ENCODE peak calls at places on chromosomes 5 and 9, in four cellular contexts. F is lung microvascular endothelial cell, D is C1 segment of cervical spinal cord, H is spleen. U is an unnamed sample.

GRCh38 chr5:2669913-2670312 is 81.6 kb downstream of the IRX2 start:
- DNase-seq in F (no peak), D (no peak), H (no peak), U (no peak)

GRCh38 chr5:123154857-123155467 is 65.9 kb downstream of the PRDM6 start:
- DNase-seq in F (no peak), D (no peak), H (no peak), U (no peak)

GRCh38 chr5:159450417-159450816 is 120.1 kb upstream of the IL12B start:
- DNase-seq in F (no peak), D (no peak), H (no peak), U (no peak)

GRCh38 chr5:134026521-134027202 is 21.9 kb upstream of the VDAC1 start:
- DNase-seq in F (peak; percentile 74), D (no peak), H (peak; percentile 70), U (no peak)

GRCh38 chr9:129954868-129955550 is 88.0 kb downstream of the FNBP1 start:
- DNase-seq in F (no peak), D (no peak), H (no peak), U (no peak)

GRCh38 chr9:28001096-28001495 is 427.8 kb upstream of the C9orf72 start:
- DNase-seq in F (no peak), D (no peak), H (no peak), U (no peak)

GRCh38 chr5:11672385-11673085 is 231.7 kb downstream of the CTNND2 start:
- DNase-seq in F (no peak), D (no peak), H (no peak), U (no peak)

GRCh38 chr5:135203593-135204036 is 169.6 kb upstream of the PITX1 start:
- DNase-seq in F (no peak), D (no peak), H (no peak), U (no peak)

GRCh38 chr5:98415663-98416062 is 357.8 kb upstream of the RGMB start:
- DNase-seq in F (no peak), D (no peak), H (no peak), U (no peak)

GRCh38 chr5:140548300-140548688 is 832 bp downstream of the EIF4EBP3 start:
- DNase-seq in F (no peak), D (no peak), H (no peak), U (no peak)

GRCh38 chr9:72998363-72998762 is 45.5 kb upstream of the ALDH1A1 start:
- DNase-seq in F (no peak), D (no peak), H (no peak), U (no peak)

GRCh38 chr9:95626885-95627558 is 110.3 kb upstream of the PTCH1 start:
- DNase-seq in F (peak; percentile 75), D (no peak), H (peak; percentile 80), U (no peak)

GRCh38 chr5:137442660-137443059 is 56.5 kb downstream of the SPOCK1 start:
- DNase-seq in F (peak; percentile 66), D (no peak), H (no peak), U (no peak)

GRCh38 chr9:9212963-9213362 is 1399.8 kb downstream of the PTPRD start:
- DNase-seq in F (no peak), D (no peak), H (no peak), U (no peak)

GRCh38 chr5:151451626-151452520 is 4.5 kb downstream of the SLC36A1 start:
- DNase-seq in F (peak; percentile 3), D (no peak), H (no peak), U (no peak)

GRCh38 chr9:110427497-110428104 is 89.9 kb upstream of the TXNDC8 start:
- DNase-seq in F (peak; percentile 64), D (no peak), H (no peak), U (no peak)

GRCh38 chr5:15727375-15727774 is 227.4 kb downstream of the FBXL7 start:
- DNase-seq in F (no peak), D (no peak), H (no peak), U (no peak)

GRCh38 chr5:10633271-10634049 is 69.6 kb downstream of the ANKRD33B start:
- DNase-seq in F (peak; percentile 90), D (no peak), H (peak; percentile 88), U (no peak)

GRCh38 chr9:94005272-94005901 is 50.2 kb upstream of the BARX1 start:
- DNase-seq in F (no peak), D (no peak), H (no peak), U (no peak)

GRCh38 chr5:132474131-132474723 is 16.3 kb downstream of the IRF1 start:
- DNase-seq in F (no peak), D (no peak), H (peak; percentile 19), U (no peak)

U was measured in cardiac septum.